ENCODE peak calls at places on chromosomes 1 and 21, in eight cellular contexts. One of them, this sample, is unnamed.

GRCh38 chr1:201773764-201774163 is 55.2 kb upstream of the IPO9 start:
- DNase-seq in astrocyte of the spinal cord: no peak
- DNase-seq in GM20000: no peak
- DNase-seq in ovary: no peak
- DNase-seq in tibial artery: no peak
- DNase-seq in fibroblast of the aortic adventitia: peak
- DNase-seq in kidney epithelial cell: no peak
- DNase-seq in MM.1S: no peak
- DNase-seq in this sample: no peak

GRCh38 chr1:14970115-14970798 is 183.3 kb upstream of the TMEM51 start:
- DNase-seq in kidney epithelial cell: peak
- DNase-seq in astrocyte of the spinal cord: peak
- DNase-seq in MM.1S: no peak
- DNase-seq in fibroblast of the aortic adventitia: peak
- DNase-seq in ovary: peak
- DNase-seq in GM20000: no peak
- DNase-seq in tibial artery: peak
- DNase-seq in this sample: no peak

GRCh38 chr21:45004481-45005263 is 64.8 kb downstream of the SLX9 start:
- DNase-seq in MM.1S: no peak
- DNase-seq in GM20000: no peak
- DNase-seq in kidney epithelial cell: no peak
- DNase-seq in ovary: no peak
- DNase-seq in astrocyte of the spinal cord: no peak
- DNase-seq in tibial artery: peak
- DNase-seq in fibroblast of the aortic adventitia: no peak
- DNase-seq in this sample: no peak

GRCh38 chr21:33384851-33385331 is 18.3 kb upstream of the IFNGR2 start:
- DNase-seq in fibroblast of the aortic adventitia: no peak
- DNase-seq in GM20000: no peak
- DNase-seq in ovary: no peak
- DNase-seq in MM.1S: no peak
- DNase-seq in astrocyte of the spinal cord: no peak
- DNase-seq in tibial artery: no peak
- DNase-seq in kidney epithelial cell: peak
- DNase-seq in this sample: no peak

GRCh38 chr1:154342836-154343472 is 17.6 kb downstream of the ATP8B2 start:
- DNase-seq in fibroblast of the aortic adventitia: no peak
- DNase-seq in GM20000: no peak
- DNase-seq in tibial artery: no peak
- DNase-seq in ovary: no peak
- DNase-seq in MM.1S: peak
- DNase-seq in kidney epithelial cell: no peak
- DNase-seq in astrocyte of the spinal cord: no peak
- DNase-seq in this sample: no peak

GRCh38 chr1:93672069-93672468 is 9.6 kb downstream of the BCAR3 start:
- DNase-seq in astrocyte of the spinal cord: peak
- DNase-seq in kidney epithelial cell: no peak
- DNase-seq in fibroblast of the aortic adventitia: peak
- DNase-seq in MM.1S: no peak
- DNase-seq in ovary: peak
- DNase-seq in tibial artery: peak
- DNase-seq in GM20000: no peak
- DNase-seq in this sample: no peak

GRCh38 chr1:100455478-100456072 is 82.4 kb upstream of the GPR88 start:
- DNase-seq in MM.1S: peak
- DNase-seq in GM20000: no peak
- DNase-seq in astrocyte of the spinal cord: peak
- DNase-seq in ovary: no peak
- DNase-seq in kidney epithelial cell: no peak
- DNase-seq in fibroblast of the aortic adventitia: peak
- DNase-seq in tibial artery: no peak
- DNase-seq in this sample: no peak

GRCh38 chr1:39779821-39780220 is 8.7 kb upstream of the OXCT2 start:
- DNase-seq in astrocyte of the spinal cord: no peak
- DNase-seq in kidney epithelial cell: no peak
- DNase-seq in ovary: no peak
- DNase-seq in GM20000: no peak
- DNase-seq in MM.1S: no peak
- DNase-seq in fibroblast of the aortic adventitia: no peak
- DNase-seq in tibial artery: no peak
- DNase-seq in this sample: no peak

GRCh38 chr1:22760453-22760852 is 49.8 kb downstream of the EPHB2 start:
- DNase-seq in GM20000: no peak
- DNase-seq in tibial artery: no peak
- DNase-seq in fibroblast of the aortic adventitia: no peak
- DNase-seq in ovary: no peak
- DNase-seq in kidney epithelial cell: no peak
- DNase-seq in MM.1S: no peak
- DNase-seq in astrocyte of the spinal cord: no peak
- DNase-seq in this sample: no peak

GRCh38 chr1:3618904-3619671 is 5.7 kb upstream of the TPRG1L start:
- DNase-seq in astrocyte of the spinal cord: peak
- DNase-seq in GM20000: peak
- DNase-seq in tibial artery: peak
- DNase-seq in fibroblast of the aortic adventitia: peak
- DNase-seq in ovary: peak
- DNase-seq in MM.1S: peak
- DNase-seq in kidney epithelial cell: peak
- DNase-seq in this sample: peak
- TF ChIP-seq CTCF in astrocyte of the spinal cord: peak
- TF ChIP-seq CTCF in GM20000: peak
- TF ChIP-seq CTCF in tibial artery: peak
- TF ChIP-seq CTCF in fibroblast of the aortic adventitia: peak
- TF ChIP-seq CTCF in ovary: peak
- TF ChIP-seq CTCF in MM.1S: peak
- TF ChIP-seq CTCF in kidney epithelial cell: peak
- TF ChIP-seq CTCF in this sample: peak

GRCh38 chr1:119316870-119317416 is 51.6 kb upstream of the HAO2 start:
- DNase-seq in GM20000: no peak
- DNase-seq in fibroblast of the aortic adventitia: no peak
- DNase-seq in kidney epithelial cell: no peak
- DNase-seq in MM.1S: no peak
- DNase-seq in astrocyte of the spinal cord: no peak
- DNase-seq in tibial artery: no peak
- DNase-seq in ovary: no peak
- DNase-seq in this sample: no peak
- TF ChIP-seq CTCF in GM20000: no peak
- TF ChIP-seq CTCF in fibroblast of the aortic adventitia: no peak
- TF ChIP-seq CTCF in kidney epithelial cell: no peak
- TF ChIP-seq CTCF in MM.1S: no peak
- TF ChIP-seq CTCF in astrocyte of the spinal cord: peak
- TF ChIP-seq CTCF in tibial artery: no peak
- TF ChIP-seq CTCF in ovary: no peak
- TF ChIP-seq CTCF in this sample: no peak

GRCh38 chr1:194164755-194165154 is 978.3 kb upstream of the B3GALT2 start:
- DNase-seq in kidney epithelial cell: no peak
- DNase-seq in ovary: no peak
- DNase-seq in GM20000: no peak
- DNase-seq in MM.1S: no peak
- DNase-seq in astrocyte of the spinal cord: no peak
- DNase-seq in fibroblast of the aortic adventitia: no peak
- DNase-seq in tibial artery: no peak
- DNase-seq in this sample: no peak

GRCh38 chr1:194155962-194156361 is 969.5 kb upstream of the B3GALT2 start:
- DNase-seq in astrocyte of the spinal cord: no peak
- DNase-seq in GM20000: no peak
- DNase-seq in fibroblast of the aortic adventitia: no peak
- DNase-seq in MM.1S: no peak
- DNase-seq in ovary: no peak
- DNase-seq in tibial artery: no peak
- DNase-seq in kidney epithelial cell: no peak
- DNase-seq in this sample: no peak

GRCh38 chr1:194161591-194161990 is 975.2 kb upstream of the B3GALT2 start:
- DNase-seq in kidney epithelial cell: no peak
- DNase-seq in MM.1S: no peak
- DNase-seq in fibroblast of the aortic adventitia: no peak
- DNase-seq in tibial artery: no peak
- DNase-seq in ovary: no peak
- DNase-seq in GM20000: no peak
- DNase-seq in astrocyte of the spinal cord: no peak
- DNase-seq in this sample: no peak

GRCh38 chr1:194159941-194160340 is 973.5 kb upstream of the B3GALT2 start:
- DNase-seq in GM20000: no peak
- DNase-seq in tibial artery: no peak
- DNase-seq in ovary: no peak
- DNase-seq in astrocyte of the spinal cord: no peak
- DNase-seq in MM.1S: no peak
- DNase-seq in kidney epithelial cell: no peak
- DNase-seq in fibroblast of the aortic adventitia: no peak
- DNase-seq in this sample: no peak
- TF ChIP-seq CTCF in GM20000: no peak
- TF ChIP-seq CTCF in tibial artery: no peak
- TF ChIP-seq CTCF in ovary: no peak
- TF ChIP-seq CTCF in astrocyte of the spinal cord: no peak
- TF ChIP-seq CTCF in MM.1S: peak
- TF ChIP-seq CTCF in kidney epithelial cell: no peak
- TF ChIP-seq CTCF in fibroblast of the aortic adventitia: no peak
- TF ChIP-seq CTCF in this sample: no peak

DNA sequence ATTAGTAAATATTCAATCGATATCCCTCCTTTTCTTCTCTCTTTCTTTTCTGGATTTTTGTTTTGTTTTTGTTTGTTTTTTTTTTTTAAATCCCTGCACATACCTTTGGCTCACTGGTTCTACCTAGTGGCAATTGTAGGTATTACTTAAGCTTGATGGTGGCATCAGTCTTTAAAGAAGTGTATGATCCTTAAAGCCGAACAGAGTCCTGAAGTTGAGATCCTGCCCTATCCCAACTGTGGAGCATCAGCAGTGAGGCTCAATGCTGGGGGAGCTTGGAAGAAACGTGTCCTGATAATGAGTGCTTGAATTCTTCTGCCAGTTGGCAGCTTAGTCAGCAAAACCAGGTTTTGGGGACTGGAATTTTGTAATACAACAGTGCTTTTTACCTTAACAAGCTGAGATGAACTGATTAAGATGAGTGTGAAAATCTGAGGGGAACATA is 60.8 kb downstream of the FASLG start:
- DNase-seq in kidney epithelial cell: no peak
- DNase-seq in MM.1S: peak
- DNase-seq in GM20000: peak
- DNase-seq in astrocyte of the spinal cord: peak
- DNase-seq in ovary: no peak
- DNase-seq in fibroblast of the aortic adventitia: peak
- DNase-seq in tibial artery: no peak
- DNase-seq in this sample: no peak
- TF ChIP-seq CTCF in kidney epithelial cell: peak
- TF ChIP-seq CTCF in MM.1S: peak
- TF ChIP-seq CTCF in GM20000: peak
- TF ChIP-seq CTCF in astrocyte of the spinal cord: peak
- TF ChIP-seq CTCF in ovary: no peak
- TF ChIP-seq CTCF in fibroblast of the aortic adventitia: peak
- TF ChIP-seq CTCF in tibial artery: peak
- TF ChIP-seq CTCF in this sample: peak

GRCh38 chr1:157771666-157772425 is 5.1 kb downstream of the FCRL2 start:
- DNase-seq in astrocyte of the spinal cord: no peak
- DNase-seq in MM.1S: no peak
- DNase-seq in ovary: no peak
- DNase-seq in GM20000: no peak
- DNase-seq in tibial artery: no peak
- DNase-seq in kidney epithelial cell: no peak
- DNase-seq in fibroblast of the aortic adventitia: no peak
- DNase-seq in this sample: no peak

GRCh38 chr1:157774412-157774811 is 2.5 kb downstream of the FCRL2 start:
- DNase-seq in kidney epithelial cell: no peak
- DNase-seq in ovary: no peak
- DNase-seq in fibroblast of the aortic adventitia: no peak
- DNase-seq in GM20000: no peak
- DNase-seq in tibial artery: no peak
- DNase-seq in astrocyte of the spinal cord: no peak
- DNase-seq in MM.1S: no peak
- DNase-seq in this sample: no peak

GRCh38 chr1:157766792-157767191 is 10.1 kb downstream of the FCRL2 start:
- DNase-seq in ovary: no peak
- DNase-seq in tibial artery: no peak
- DNase-seq in astrocyte of the spinal cord: no peak
- DNase-seq in GM20000: no peak
- DNase-seq in MM.1S: no peak
- DNase-seq in kidney epithelial cell: no peak
- DNase-seq in fibroblast of the aortic adventitia: no peak
- DNase-seq in this sample: no peak

GRCh38 chr1:157773723-157774350 is 3.1 kb downstream of the FCRL2 start:
- DNase-seq in tibial artery: no peak
- DNase-seq in GM20000: peak
- DNase-seq in ovary: no peak
- DNase-seq in astrocyte of the spinal cord: no peak
- DNase-seq in kidney epithelial cell: no peak
- DNase-seq in fibroblast of the aortic adventitia: no peak
- DNase-seq in MM.1S: peak
- DNase-seq in this sample: no peak

DNA sequence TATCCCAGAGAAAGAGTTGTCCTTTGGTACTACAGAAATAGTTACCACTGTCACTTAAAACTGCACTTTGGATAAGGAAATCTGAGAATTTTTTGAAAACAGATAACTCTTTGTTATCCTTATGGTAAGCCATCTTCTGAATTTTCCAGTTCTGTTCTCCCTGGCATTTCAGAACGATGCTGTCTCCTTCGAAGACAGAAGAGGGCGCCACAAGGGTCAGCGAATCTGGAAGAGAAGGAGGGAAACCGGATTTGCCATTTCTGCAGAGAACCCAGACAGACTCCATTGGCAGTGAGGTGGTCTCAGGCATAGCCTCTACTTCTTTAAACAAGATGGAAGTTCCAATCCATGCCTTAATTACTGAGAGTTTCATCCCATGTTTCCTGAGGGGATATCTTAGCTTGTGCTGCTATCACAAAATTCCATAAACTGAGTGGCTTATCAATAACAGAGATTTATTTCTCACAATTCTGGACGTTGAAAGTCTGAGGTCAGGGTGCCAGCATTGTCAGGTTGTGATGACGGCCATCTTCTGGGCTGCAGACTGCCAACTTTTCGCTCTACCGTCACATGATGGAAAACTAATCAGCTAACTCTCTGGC is 6.4 kb downstream of the FCRL2 start:
- DNase-seq in kidney epithelial cell: no peak
- DNase-seq in ovary: no peak
- DNase-seq in GM20000: no peak
- DNase-seq in fibroblast of the aortic adventitia: no peak
- DNase-seq in MM.1S: no peak
- DNase-seq in astrocyte of the spinal cord: no peak
- DNase-seq in tibial artery: no peak
- DNase-seq in this sample: no peak
- TF ChIP-seq CTCF in kidney epithelial cell: peak
- TF ChIP-seq CTCF in ovary: no peak
- TF ChIP-seq CTCF in GM20000: peak
- TF ChIP-seq CTCF in fibroblast of the aortic adventitia: peak
- TF ChIP-seq CTCF in MM.1S: peak
- TF ChIP-seq CTCF in astrocyte of the spinal cord: peak
- TF ChIP-seq CTCF in tibial artery: no peak
- TF ChIP-seq CTCF in this sample: peak

This sample was measured in neural crest cell.